ENCODE peak calls at places on chromosomes 2 and 18, in four cellular contexts. V is CD4-positive, alpha-beta T cell; H is amniotic stem cell; P is NCI-H2171 treated with DMSO at 0.1 percent for 48 hours. I is an unnamed sample.
A peak's percentile ranks its signal among the peaks of the same experiment; 100 is the strongest.

GRCh38 chr2:151637284-151637781 is 96.9 kb downstream of the NEB start:
- DNase-seq in P (no peak), H (no peak), V (peak; percentile 69), I (no peak)

GRCh38 chr2:47437287-47437686 is 34.3 kb downstream of the MSH2 start:
- DNase-seq in P (peak; percentile 36), V (no peak), H (peak; percentile 39), I (peak; percentile 33)

GRCh38 chr2:46082531-46083485 is 214.4 kb upstream of the EPAS1 start:
- DNase-seq in P (no peak), H (peak; percentile 45), V (no peak), I (no peak)

GRCh38 chr2:219045937-219046550 is 4.7 kb upstream of the CFAP65 start:
- DNase-seq in V (no peak), H (no peak), P (no peak), I (peak; percentile 33)

GRCh38 chr2:72638600-72639211 is 187.1 kb downstream of the EXOC6B start:
- DNase-seq in V (no peak), P (no peak), H (no peak), I (no peak)

GRCh38 chr2:78654941-78655340 is 370.6 kb upstream of the REG3G start:
- DNase-seq in P (no peak), V (no peak), H (no peak), I (no peak)

GRCh38 chr2:232741284-232741683 is 35.1 kb downstream of the KCNJ13 start:
- DNase-seq in V (no peak), H (no peak), P (no peak), I (no peak)

GRCh38 chr2:10331033-10331701 is 28.5 kb downstream of the HPCAL1 start:
- DNase-seq in H (no peak), V (peak; percentile 66), P (peak; percentile 92), I (peak; percentile 73)

GRCh38 chr2:228516019-228516418 is 334.5 kb upstream of the SPHKAP start:
- DNase-seq in H (no peak), P (no peak), V (no peak), I (no peak)

GRCh38 chr2:231479455-231479854 is 15.2 kb upstream of the NCL start:
- DNase-seq in P (no peak), V (no peak), H (no peak), I (no peak)

GRCh38 chr2:138034536-138034935 is 70.3 kb downstream of the HNMT start:
- DNase-seq in P (no peak), V (no peak), H (no peak), I (no peak)

GRCh38 chr18:2236232-2236631 is 335.1 kb downstream of the METTL4 start:
- DNase-seq in V (no peak), P (no peak), H (no peak), I (no peak)

GRCh38 chr2:121489284-121489683 is 41.4 kb upstream of the RNU4ATAC start:
- DNase-seq in P (peak; percentile 70), H (no peak), V (no peak), I (no peak)

GRCh38 chr18:75208836-75209128 is 157 bp downstream of the PTGR3 start:
- DNase-seq in V (no peak), P (no peak), H (no peak), I (no peak)

GRCh38 chr18:22283397-22283796 is 114.0 kb downstream of the GATA6 start:
- DNase-seq in V (no peak), H (no peak), P (no peak), I (no peak)

GRCh38 chr2:10048501-10049171 is 5.3 kb downstream of the KLF11 start:
- DNase-seq in H (peak; percentile 20), P (peak; percentile 76), V (peak; percentile 17), I (peak; percentile 46)

GRCh38 chr2:136932700-136933099 is 167.4 kb downstream of the THSD7B start:
- DNase-seq in V (no peak), H (no peak), P (no peak), I (peak; percentile 14)

GRCh38 chr2:218374795-218375194 is 7.3 kb upstream of the SLC11A1 start:
- DNase-seq in P (no peak), H (no peak), V (no peak), I (no peak)

GRCh38 chr2:215966274-215966673 is 47.1 kb downstream of the MREG start:
- DNase-seq in V (no peak), H (no peak), P (no peak), I (no peak)

GRCh38 chr2:120513776-120514357 is 167.9 kb downstream of the INHBB start:
- DNase-seq in H (no peak), P (no peak), V (no peak), I (no peak)

GRCh38 chr2:160062283-160063005 is at the start of gene PLA2R1:
- DNase-seq in P (peak; percentile 60), V (no peak), H (no peak), I (peak; percentile 53)

GRCh38 chr2:101558740-101559508 is 84.0 kb upstream of the RFX8 start:
- DNase-seq in H (no peak), P (peak; percentile 5), V (no peak), I (no peak)

GRCh38 chr2:219634171-219634940 is 6.9 kb downstream of the SLC4A3 start:
- DNase-seq in H (no peak), V (no peak), P (no peak), I (no peak)

GRCh38 chr2:23603581-23603980 is 218.6 kb downstream of the KLHL29 start:
- DNase-seq in P (no peak), V (no peak), H (no peak), I (no peak)

GRCh38 chr2:69456950-69457445 is 19.8 kb upstream of the NFU1 start:
- DNase-seq in V (no peak), H (no peak), P (no peak), I (no peak)

GRCh38 chr2:56204556-56204955 is 20.8 kb downstream of the CCDC85A start:
- DNase-seq in P (no peak), V (no peak), H (no peak), I (no peak)

GRCh38 chr2:224025874-224026273 is 13.2 kb downstream of the SERPINE2 start:
- DNase-seq in H (no peak), V (peak; percentile 40), P (no peak), I (no peak)

GRCh38 chr2:235048549-235048948 is 96.7 kb downstream of the SH3BP4 start:
- DNase-seq in P (no peak), H (no peak), V (no peak), I (no peak)

GRCh38 chr18:13179566-13180113 is 38.9 kb upstream of the LDLRAD4 start:
- DNase-seq in P (no peak), V (no peak), H (no peak), I (no peak)

GRCh38 chr2:240437861-240438809 is 2.7 kb downstream of the GPC1 start:
- DNase-seq in H (peak; percentile 42), P (peak; percentile 25), V (peak; percentile 58), I (peak; percentile 71)

GRCh38 chr2:52862801-52863200 is 904.8 kb upstream of the CHAC2 start:
- DNase-seq in H (no peak), V (no peak), P (no peak), I (no peak)

GRCh38 chr2:128693630-128694029 is 375.0 kb upstream of the HS6ST1 start:
- DNase-seq in H (no peak), P (no peak), V (no peak), I (no peak)

GRCh38 chr2:127153691-127154158 is 46.8 kb upstream of the BIN1 start:
- DNase-seq in V (no peak), H (peak; percentile 60), P (no peak), I (no peak)

GRCh38 chr2:190216829-190217228 is 102.8 kb downstream of the HIBCH start:
- DNase-seq in H (no peak), V (no peak), P (peak; percentile 59), I (no peak)

GRCh38 chr2:96091141-96091710 is 25.1 kb downstream of the ADRA2B start:
- DNase-seq in V (no peak), P (no peak), H (no peak), I (no peak)

GRCh38 chr2:174634130-174635014 is 36.8 kb upstream of the WIPF1 start:
- DNase-seq in H (no peak), P (no peak), V (peak; percentile 41), I (no peak)

GRCh38 chr18:74679006-74679678 is 81.5 kb downstream of the ZNF407 start:
- DNase-seq in H (no peak), P (no peak), V (no peak), I (no peak)

GRCh38 chr18:23401400-23402347 is 51.4 kb upstream of the RIOK3 start:
- DNase-seq in V (no peak), H (no peak), P (peak; percentile 31), I (no peak)

I was measured in NCI-H460.